ENCODE peak calls at places on chromosomes 16 and 17, in eight cellular contexts. Z is astrocyte, I is mesendoderm, A is tibial nerve, L is lung, K is sigmoid colon, O is stomach, H is neural progenitor cell. B is an unnamed sample.

GRCh38 chr16:6725634-6726331 is 606.9 kb upstream of the RBFOX1 start:
- DNase-seq in Z (no peak), I (peak), A (peak), L (no peak), K (no peak), O (no peak), H (peak), B (no peak)

GRCh38 chr17:19248149-19248922 is 11.2 kb downstream of the EPN2 start:
- DNase-seq in Z (no peak), I (peak), A (no peak), L (no peak), K (no peak), O (no peak), H (no peak), B (peak)

GRCh38 chr17:78269893-78270490 is 38.6 kb downstream of the TMEM235 start:
- DNase-seq in Z (no peak), I (peak), A (no peak), L (no peak), K (no peak), O (no peak), H (peak), B (no peak)

GRCh38 chr17:50945779-50946222 is 79.6 kb upstream of the TOB1 start:
- DNase-seq in Z (no peak), I (no peak), A (no peak), L (no peak), K (peak), O (no peak), H (no peak), B (no peak)

GRCh38 chr17:52212851-52213250 is 54.3 kb upstream of the CA10 start:
- DNase-seq in Z (no peak), I (no peak), A (no peak), L (no peak), K (no peak), O (no peak), H (no peak), B (no peak)

GRCh38 chr17:82234211-82235055 is 5.6 kb downstream of the SLC16A3 start:
- DNase-seq in Z (no peak), I (no peak), A (no peak), L (no peak), K (no peak), O (no peak), H (no peak), B (no peak)

GRCh38 chr17:78759969-78760352 is 22.1 kb downstream of the CYTH1 start:
- DNase-seq in Z (no peak), I (no peak), A (no peak), L (no peak), K (no peak), O (no peak), H (no peak), B (no peak)

GRCh38 chr17:4739122-4740024 is at the start of the genes CXCL16 and ZMYND15:
- DNase-seq in Z (peak), I (no peak), A (no peak), L (peak), K (peak), O (peak), H (peak), B (no peak)

GRCh38 chr16:87273471-87274030 is 43.6 kb downstream of the C16orf95 start:
- DNase-seq in Z (no peak), I (no peak), A (no peak), L (no peak), K (peak), O (no peak), H (no peak), B (no peak)

GRCh38 chr17:41870627-41871026 is 5.4 kb upstream of the KLHL11 start:
- DNase-seq in Z (no peak), I (no peak), A (no peak), L (no peak), K (no peak), O (no peak), H (no peak), B (no peak)

GRCh38 chr16:68144008-68144407 is 58.8 kb downstream of the NFATC3 start:
- DNase-seq in Z (no peak), I (no peak), A (no peak), L (no peak), K (no peak), O (no peak), H (no peak), B (no peak)

GRCh38 chr16:89315791-89316581 is 98.5 kb downstream of the ZNF778 start:
- DNase-seq in Z (peak), I (no peak), A (no peak), L (peak), K (no peak), O (peak), H (no peak), B (peak)

GRCh38 chr16:61834082-61834481 is 202.2 kb downstream of the CDH8 start:
- DNase-seq in Z (peak), I (no peak), A (no peak), L (no peak), K (no peak), O (no peak), H (no peak), B (no peak)

GRCh38 chr17:11705111-11705510 is 106.8 kb downstream of the DNAH9 start:
- DNase-seq in Z (no peak), I (no peak), A (no peak), L (no peak), K (no peak), O (no peak), H (no peak), B (peak)

GRCh38 chr17:9924735-9925191 is 19.7 kb upstream of the RCVRN start:
- DNase-seq in Z (peak), I (peak), A (peak), L (no peak), K (no peak), O (no peak), H (peak), B (peak)

GRCh38 chr17:76405967-76406647 is 21.7 kb downstream of the SPHK1 start:
- DNase-seq in Z (no peak), I (no peak), A (no peak), L (no peak), K (no peak), O (peak), H (no peak), B (no peak)

GRCh38 chr17:57109393-57110151 is 24.5 kb downstream of the AKAP1 start:
- DNase-seq in Z (no peak), I (peak), A (no peak), L (no peak), K (peak), O (no peak), H (peak), B (no peak)

GRCh38 chr17:80531400-80531799 is 13.2 kb upstream of the RPTOR start:
- DNase-seq in Z (no peak), I (no peak), A (no peak), L (no peak), K (no peak), O (no peak), H (no peak), B (no peak)

GRCh38 chr16:3865241-3865640 is 15.3 kb downstream of the CREBBP start:
- DNase-seq in Z (no peak), I (no peak), A (no peak), L (no peak), K (no peak), O (no peak), H (no peak), B (no peak)

GRCh38 chr17:13671771-13672170 is 70.0 kb upstream of the HS3ST3A1 start:
- DNase-seq in Z (peak), I (peak), A (no peak), L (no peak), K (no peak), O (no peak), H (peak), B (peak)

GRCh38 chr17:45261577-45262515 is at the start of gene SPATA32:
- DNase-seq in Z (no peak), I (peak), A (no peak), L (no peak), K (peak), O (peak), H (peak), B (no peak)

GRCh38 chr16:73213761-73214480 is 166.0 kb upstream of the ZFHX3 start:
- DNase-seq in Z (no peak), I (no peak), A (no peak), L (no peak), K (no peak), O (no peak), H (no peak), B (no peak)

GRCh38 chr17:34990921-34991365 is 10.6 kb downstream of the LIG3 start:
- DNase-seq in Z (no peak), I (no peak), A (no peak), L (no peak), K (no peak), O (peak), H (no peak), B (no peak)

GRCh38 chr16:21158208-21159110 is at the start of gene LDAF1:
- DNase-seq in Z (peak), I (peak), A (peak), L (peak), K (peak), O (peak), H (peak), B (peak)

GRCh38 chr17:35865412-35866355 is 3.0 kb downstream of the HEATR9 start:
- DNase-seq in Z (peak), I (no peak), A (no peak), L (no peak), K (no peak), O (no peak), H (no peak), B (no peak)

DNA sequence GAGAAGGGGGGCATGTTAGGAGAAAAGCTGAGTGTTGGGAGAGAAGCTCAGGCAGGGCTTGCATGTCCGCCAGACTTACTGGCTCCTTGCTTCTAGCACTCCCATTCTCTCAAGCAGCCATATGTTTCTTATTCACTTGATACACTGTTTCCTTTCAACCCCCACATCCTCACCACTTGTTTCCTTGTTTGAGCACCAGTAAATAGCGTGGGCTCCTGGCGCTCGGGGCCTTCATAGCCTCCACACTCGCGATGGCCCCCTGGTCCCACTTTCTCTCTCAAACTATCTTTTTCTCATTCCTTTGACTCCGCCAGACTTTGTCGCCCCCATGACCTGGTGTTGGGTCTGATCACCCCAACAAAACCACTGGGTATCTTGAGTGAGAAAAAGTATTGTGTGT is 16.6 kb downstream of the ATP5PD start:
- DNase-seq in Z (no peak), I (no peak), A (no peak), L (no peak), K (no peak), O (no peak), H (no peak), B (no peak)
- H3K27ac ChIP-seq in Z (no peak), I (no peak), A (no peak), L (no peak), K (no peak), O (no peak), H (no peak), B (no peak)

GRCh38 chr17:49935526-49936210 is 33.3 kb upstream of the DLX4 start:
- DNase-seq in Z (no peak), I (no peak), A (no peak), L (no peak), K (no peak), O (no peak), H (no peak), B (no peak)
- H3K27ac ChIP-seq in Z (no peak), I (no peak), A (no peak), L (no peak), K (no peak), O (no peak), H (no peak), B (no peak)

GRCh38 chr17:8563981-8564602 is 66.4 kb downstream of the MYH10 start:
- DNase-seq in Z (peak), I (no peak), A (no peak), L (no peak), K (no peak), O (no peak), H (no peak), B (no peak)
- H3K27ac ChIP-seq in Z (no peak), I (no peak), A (no peak), L (no peak), K (no peak), O (no peak), H (peak), B (no peak)

GRCh38 chr16:77723108-77723514 is 797 bp downstream of the NUDT7 start:
- DNase-seq in Z (peak), I (no peak), A (peak), L (no peak), K (peak), O (no peak), H (no peak), B (no peak)
- H3K27ac ChIP-seq in Z (peak), I (no peak), A (peak), L (peak), K (peak), O (peak), H (no peak), B (peak)